ENCODE peak calls at places on chromosome X, in seven cellular contexts. B, W, R, A, H, M and Q are unnamed samples. For H3K4me1, the result is how much of the 10 kb centered on the place peaks cover.

GRCh38 chrX:71492086-71493065 is 40.5 kb upstream of the OGT start:
- DNase-seq in B (peak), W (peak), R (no peak), A (peak), H (no peak), M (no peak), Q (peak)

GRCh38 chrX:13398073-13398823 is 78.4 kb upstream of the ATXN3L start:
- DNase-seq in B (no peak), W (peak), R (peak), A (peak), H (no peak), M (no peak), Q (no peak)

GRCh38 chrX:12580548-12580947 is 210.7 kb upstream of the PRPS2 start:
- DNase-seq in B (no peak), W (no peak), R (peak), A (peak), H (no peak), M (no peak), Q (no peak)

GRCh38 chrX:15790766-15791380 is 589 bp downstream of the ZRSR2 start:
- DNase-seq in B (peak), W (no peak), R (no peak), A (peak), H (no peak), M (peak), Q (no peak)

GRCh38 chrX:18983711-18984380 is at the start of gene PHKA2:
- DNase-seq in B (peak), W (peak), R (peak), A (no peak), H (peak), M (no peak), Q (peak)

GRCh38 chrX:116436358-116436816 is at the start of gene SLC6A14:
- DNase-seq in B (no peak), W (no peak), R (peak), A (peak), H (peak), M (no peak), Q (no peak)

GRCh38 chrX:24207826-24208225 is 58.3 kb downstream of the ZFX start:
- DNase-seq in B (no peak), W (no peak), R (no peak), A (no peak), H (no peak), M (no peak), Q (no peak)

GRCh38 chrX:104987063-104987462 is 233.4 kb downstream of the TEX13A start:
- DNase-seq in B (no peak), W (no peak), R (no peak), A (no peak), H (no peak), M (no peak), Q (no peak)

GRCh38 chrX:143306991-143307965 is 210.0 kb downstream of the SPANXN3 start:
- DNase-seq in B (no peak), W (no peak), R (no peak), A (no peak), H (no peak), M (no peak), Q (no peak)

GRCh38 chrX:154457491-154458115 is 478 bp upstream of the PLXNA3 start:
- DNase-seq in B (peak), W (peak), R (no peak), A (no peak), H (peak), M (peak), Q (peak)

GRCh38 chrX:88612870-88613329 is 134.1 kb upstream of the CPXCR1 start:
- DNase-seq in B (no peak), W (no peak), R (peak), A (no peak), H (no peak), M (no peak), Q (peak)

GRCh38 chrX:140157611-140158010 is 192.3 kb upstream of the CXorf66 start:
- DNase-seq in B (no peak), W (no peak), R (no peak), A (no peak), H (no peak), M (no peak), Q (no peak)

GRCh38 chrX:153708415-153708814 is 15.8 kb downstream of the BCAP31 start:
- DNase-seq in B (peak), W (peak), R (peak), A (peak), H (peak), M (peak), Q (no peak)

GRCh38 chrX:97168646-97169045 is 284.9 kb downstream of the RPA4 start:
- DNase-seq in B (no peak), W (no peak), R (no peak), A (no peak), H (no peak), M (peak), Q (no peak)
- H3K4me2 ChIP-seq in B (no peak), W (no peak), R (no peak), A (no peak), H (no peak), M (peak), Q (no peak)

DNA sequence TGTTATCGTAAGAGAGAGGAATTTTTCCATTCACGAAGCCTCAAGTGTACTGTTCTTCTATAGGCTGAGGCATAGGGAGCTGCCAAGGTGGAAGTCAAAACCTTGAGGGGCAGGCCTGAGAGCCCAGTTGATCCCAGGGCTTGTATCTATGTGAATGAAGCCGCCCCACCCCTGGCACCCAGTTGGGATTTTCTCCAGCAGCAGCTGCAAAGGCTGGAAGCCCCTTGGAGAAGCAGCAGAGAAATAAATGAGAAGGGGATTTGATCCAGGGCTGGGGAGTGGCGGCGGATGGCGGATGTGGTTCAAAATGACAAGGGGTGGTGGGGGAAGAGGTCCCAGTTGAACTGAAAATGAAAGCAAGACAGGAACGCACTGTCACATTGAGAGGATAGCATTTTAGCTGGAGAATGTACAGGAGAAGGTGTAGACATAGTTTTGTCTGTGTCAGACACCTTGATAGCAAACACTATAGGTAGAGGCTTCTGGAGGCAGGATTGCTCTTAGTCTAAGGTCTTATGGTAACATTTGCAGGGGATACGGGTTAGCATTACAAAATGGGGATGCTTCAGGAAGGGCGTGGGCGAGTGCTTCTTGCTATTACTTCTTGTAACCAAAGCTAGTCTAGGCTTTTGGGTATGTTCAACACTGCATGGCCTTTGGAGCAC is 32.6 kb downstream of the DOCK11 start:
- DNase-seq in B (no peak), W (peak), R (no peak), A (no peak), H (no peak), M (peak), Q (peak)
- H3K4me1 ChIP-seq in B (under half), W (half or more), R (under half), A (under half), H (under half), M (under half), Q (under half)

DNA sequence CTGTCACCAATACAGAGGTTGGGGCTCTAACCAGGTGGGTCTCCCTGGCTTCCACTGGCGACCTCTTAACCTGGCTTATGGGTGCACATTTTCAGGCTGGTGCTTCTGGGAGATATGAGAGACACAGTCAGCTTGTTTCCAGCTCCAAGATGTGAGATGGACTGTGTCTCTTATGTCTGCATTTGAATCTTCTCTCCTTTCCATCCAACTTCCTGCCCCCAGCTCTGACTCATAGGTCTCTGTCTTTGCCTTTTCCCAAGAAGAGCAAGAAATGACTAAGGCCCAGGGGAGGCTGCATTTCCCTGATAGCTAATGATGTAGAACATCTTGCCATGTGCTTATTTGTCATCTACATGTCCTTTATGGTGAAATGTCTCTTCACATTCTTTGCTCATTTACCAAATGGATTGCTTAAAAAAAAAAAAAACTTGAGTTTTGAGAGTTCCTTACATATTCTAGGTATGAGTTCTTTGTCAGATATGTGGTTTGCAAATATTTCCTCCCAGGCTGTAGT is 3.2 kb upstream of the UXT start:
- DNase-seq in B (no peak), W (no peak), R (no peak), A (peak), H (no peak), M (no peak), Q (no peak)
- H3K4me2 ChIP-seq in B (no peak), W (no peak), R (no peak), A (peak), H (no peak), M (no peak), Q (no peak)

DNA sequence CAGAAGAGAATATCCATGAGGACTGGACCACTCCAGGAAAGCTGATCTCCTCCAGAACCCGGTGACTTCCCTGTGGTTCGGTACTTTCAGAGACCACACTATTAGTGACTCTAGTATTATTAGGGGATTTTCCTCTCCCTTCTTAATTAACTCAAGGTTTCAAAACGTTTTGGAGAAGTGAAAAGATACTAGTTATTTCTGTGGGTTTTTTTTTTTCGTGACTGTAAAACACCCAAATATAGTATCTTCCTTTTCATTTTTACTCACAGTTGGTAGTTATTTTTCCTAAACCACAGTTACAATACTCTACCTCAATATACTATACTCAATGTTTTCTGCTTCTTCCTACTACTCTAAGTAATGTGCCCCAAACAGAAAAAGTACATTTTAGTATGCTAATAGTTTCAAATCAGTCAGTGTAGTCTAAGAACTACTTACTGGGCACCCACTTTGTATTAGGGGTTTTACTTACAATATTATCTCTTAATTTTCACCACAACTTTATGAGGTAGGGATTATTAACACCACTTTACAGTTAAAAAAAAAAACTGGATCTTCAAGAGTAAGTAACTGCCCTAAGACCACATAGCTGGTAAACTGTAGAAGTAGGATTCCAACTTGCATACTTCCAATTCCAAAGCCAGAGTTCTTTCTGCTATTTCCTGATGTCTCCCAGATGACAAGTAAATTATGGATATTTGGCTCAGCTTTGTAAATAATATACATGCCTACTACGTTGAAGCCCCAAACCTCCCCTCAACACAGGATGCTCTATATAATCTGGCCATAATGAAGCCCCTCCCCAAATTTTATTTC is 45.0 kb downstream of the SLC9A7 start:
- DNase-seq in B (no peak), W (no peak), R (no peak), A (no peak), H (no peak), M (no peak), Q (peak)
- H3K4me1 ChIP-seq in B (under half), W (under half), R (under half), A (under half), H (under half), M (half or more), Q (under half)

DNA sequence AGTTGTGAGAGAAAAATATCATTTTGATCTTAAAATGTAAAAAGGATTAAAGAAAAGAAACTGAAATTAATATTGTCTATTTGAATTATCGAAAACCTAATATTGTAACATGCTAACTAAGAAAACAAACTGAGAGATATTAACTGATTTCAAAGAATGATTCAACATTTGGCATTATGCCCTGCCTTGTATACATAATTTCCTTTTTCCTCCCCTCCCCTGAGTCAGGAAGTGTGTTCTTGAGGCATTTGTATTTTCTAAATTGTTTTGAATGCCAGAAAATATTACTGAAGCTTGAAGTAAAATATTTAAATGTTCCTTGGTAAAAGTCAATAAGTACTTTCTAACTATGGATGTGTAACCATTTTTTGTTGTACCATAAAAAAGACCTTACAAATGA is 49.4 kb downstream of the RPS6KA3 start:
- DNase-seq in B (no peak), W (no peak), R (no peak), A (peak), H (no peak), M (no peak), Q (no peak)
- H3K4me2 ChIP-seq in B (peak), W (no peak), R (no peak), A (peak), H (no peak), M (no peak), Q (no peak)

DNA sequence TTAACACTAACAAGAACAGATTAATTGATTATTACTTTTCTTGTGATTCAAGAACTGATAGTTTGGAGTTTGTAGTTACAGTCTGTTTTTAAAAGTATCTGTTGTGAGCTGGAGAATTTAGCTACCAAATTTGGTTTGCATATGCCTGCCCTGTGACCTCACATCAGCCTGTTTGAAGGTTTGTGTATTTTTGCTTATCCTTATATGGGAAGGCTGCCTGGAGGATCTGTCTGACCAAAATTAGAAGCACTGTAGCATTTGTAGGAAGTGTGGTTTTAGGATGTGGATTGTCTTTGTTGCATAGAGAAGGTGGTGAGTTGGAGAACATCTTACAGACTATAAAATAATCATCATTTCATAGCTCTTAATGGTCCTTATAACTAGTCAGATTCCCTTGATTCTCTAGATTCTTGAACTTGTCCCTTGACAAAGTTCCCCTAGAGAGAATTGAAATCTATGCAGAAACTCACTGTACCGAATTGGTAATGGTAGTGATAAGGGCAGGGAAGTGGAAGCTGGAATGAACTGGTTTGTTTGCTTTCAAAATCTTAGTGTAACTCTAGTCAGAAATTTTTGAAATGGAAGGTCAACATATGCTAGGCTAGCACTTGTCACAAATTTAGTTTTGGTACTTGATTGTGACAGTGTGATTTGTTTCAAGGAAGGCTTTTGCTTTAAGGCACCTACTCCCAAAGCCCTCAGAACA is 57.3 kb downstream of the SH3BGRL start:
- DNase-seq in B (no peak), W (no peak), R (no peak), A (no peak), H (no peak), M (no peak), Q (no peak)
- H3K4me1 ChIP-seq in B (under half), W (under half), R (under half), A (under half), H (under half), M (under half), Q (under half)

GRCh38 chrX:38066934-38067333 is 60.6 kb downstream of the SYTL5 start:
- DNase-seq in B (no peak), W (no peak), R (no peak), A (no peak), H (no peak), M (no peak), Q (no peak)
- H3K4me2 ChIP-seq in B (no peak), W (no peak), R (no peak), A (no peak), H (no peak), M (no peak), Q (no peak)